ENCODE peak calls at places on chromosome 2, in seven cellular contexts. One of them, this sample, is unnamed.

GRCh38 chr2:207802650-207803049 is 32.9 kb upstream of the FZD5 start:
- DNase-seq in H1: no peak
- DNase-seq in mesendoderm: no peak
- DNase-seq in trophoblast cell: peak
- DNase-seq in neuronal stem cell: no peak
- DNase-seq in mesenchymal stem cell: no peak
- DNase-seq in H9: no peak
- DNase-seq in this sample: no peak

GRCh38 chr2:200095436-200095835 is 140.1 kb downstream of the MAIP1 start:
- DNase-seq in mesendoderm: peak
- DNase-seq in H9: no peak
- DNase-seq in trophoblast cell: no peak
- DNase-seq in H1: no peak
- DNase-seq in neuronal stem cell: no peak
- DNase-seq in mesenchymal stem cell: no peak
- DNase-seq in this sample: no peak

GRCh38 chr2:17495590-17495989 is 22.6 kb downstream of the RAD51AP2 start:
- DNase-seq in mesendoderm: no peak
- DNase-seq in trophoblast cell: no peak
- DNase-seq in neuronal stem cell: no peak
- DNase-seq in H9: no peak
- DNase-seq in mesenchymal stem cell: no peak
- DNase-seq in H1: no peak
- DNase-seq in this sample: no peak

GRCh38 chr2:31187166-31187565 is 30.1 kb downstream of the CAPN14 start:
- DNase-seq in trophoblast cell: no peak
- DNase-seq in H1: no peak
- DNase-seq in H9: no peak
- DNase-seq in mesendoderm: no peak
- DNase-seq in neuronal stem cell: no peak
- DNase-seq in mesenchymal stem cell: no peak
- DNase-seq in this sample: no peak

GRCh38 chr2:197075754-197076337 is 149.3 kb upstream of the PGAP1 start:
- DNase-seq in H9: no peak
- DNase-seq in mesendoderm: peak
- DNase-seq in H1: no peak
- DNase-seq in mesenchymal stem cell: no peak
- DNase-seq in trophoblast cell: no peak
- DNase-seq in neuronal stem cell: no peak
- DNase-seq in this sample: no peak

GRCh38 chr2:203535784-203536590 is 886 bp upstream of the RAPH1 start:
- DNase-seq in H1: no peak
- DNase-seq in trophoblast cell: peak
- DNase-seq in mesendoderm: peak
- DNase-seq in H9: no peak
- DNase-seq in mesenchymal stem cell: peak
- DNase-seq in neuronal stem cell: peak
- DNase-seq in this sample: peak

GRCh38 chr2:196170681-196171247 is 614 bp downstream of the STK17B start:
- DNase-seq in mesenchymal stem cell: peak
- DNase-seq in trophoblast cell: peak
- DNase-seq in H9: peak
- DNase-seq in mesendoderm: peak
- DNase-seq in H1: no peak
- DNase-seq in neuronal stem cell: peak
- DNase-seq in this sample: peak

GRCh38 chr2:86304416-86304815 is 33.0 kb downstream of the REEP1 start:
- DNase-seq in mesendoderm: no peak
- DNase-seq in neuronal stem cell: no peak
- DNase-seq in trophoblast cell: no peak
- DNase-seq in mesenchymal stem cell: no peak
- DNase-seq in H9: no peak
- DNase-seq in H1: no peak
- DNase-seq in this sample: no peak

GRCh38 chr2:143467011-143467410 is 337.8 kb downstream of the ARHGAP15 start:
- DNase-seq in trophoblast cell: no peak
- DNase-seq in mesenchymal stem cell: no peak
- DNase-seq in H9: no peak
- DNase-seq in mesendoderm: no peak
- DNase-seq in neuronal stem cell: no peak
- DNase-seq in H1: no peak
- DNase-seq in this sample: no peak

GRCh38 chr2:169771612-169772011 is 27.1 kb upstream of the SSB start:
- DNase-seq in H1: no peak
- DNase-seq in neuronal stem cell: no peak
- DNase-seq in trophoblast cell: no peak
- DNase-seq in mesenchymal stem cell: no peak
- DNase-seq in H9: no peak
- DNase-seq in mesendoderm: no peak
- DNase-seq in this sample: no peak

GRCh38 chr2:175464311-175464670 is 282.8 kb upstream of the ATP5MC3 start:
- DNase-seq in neuronal stem cell: no peak
- DNase-seq in trophoblast cell: no peak
- DNase-seq in mesenchymal stem cell: no peak
- DNase-seq in mesendoderm: no peak
- DNase-seq in H9: no peak
- DNase-seq in H1: no peak
- DNase-seq in this sample: no peak
- H3K18ac ChIP-seq in neuronal stem cell: no peak
- H3K18ac ChIP-seq in trophoblast cell: no peak
- H3K18ac ChIP-seq in mesenchymal stem cell: no peak
- H3K18ac ChIP-seq in mesendoderm: no peak
- H3K18ac ChIP-seq in H9: no peak
- H3K18ac ChIP-seq in H1: no peak
- H3K18ac ChIP-seq in this sample: no peak

DNA sequence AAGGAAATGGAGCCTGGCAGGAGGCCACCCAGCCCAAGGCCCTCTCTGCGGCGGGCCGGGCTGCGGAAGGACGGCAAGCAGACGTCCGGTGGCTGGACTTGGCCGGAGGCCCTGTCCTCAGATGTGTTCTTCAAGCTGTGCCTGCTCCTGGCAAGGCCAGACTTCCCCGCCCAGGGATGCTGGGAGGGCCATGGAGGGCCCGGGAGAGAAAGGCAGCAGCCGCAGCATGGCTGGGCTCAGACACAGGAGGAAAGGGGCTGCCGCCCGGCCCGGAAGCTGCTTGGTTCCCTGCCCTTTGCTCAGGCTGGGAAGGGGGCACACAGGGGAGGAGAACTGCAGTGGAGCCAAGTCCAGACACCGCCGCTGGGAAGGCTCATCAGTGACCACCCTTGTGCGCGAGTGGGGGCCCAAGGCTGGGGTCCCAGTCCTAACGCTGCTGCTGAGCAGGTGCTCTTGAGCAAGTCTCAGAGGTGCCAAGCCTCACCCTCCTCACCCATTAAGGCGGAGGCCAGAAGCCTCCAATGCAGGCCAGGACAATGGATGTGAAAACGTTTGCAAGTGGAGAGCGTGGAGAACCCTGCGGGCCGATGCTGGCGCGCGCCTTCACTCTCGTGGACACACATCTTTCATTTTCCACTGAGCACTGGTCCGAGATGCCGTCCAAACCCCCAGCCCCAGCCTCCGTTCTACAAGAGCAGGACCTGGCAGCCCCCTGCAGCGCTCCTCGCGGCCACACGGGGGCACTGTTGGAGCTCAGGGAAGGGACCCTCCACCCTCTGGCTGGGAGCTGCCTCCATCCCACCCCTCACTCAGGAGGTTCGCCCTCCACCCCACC is 7.9 kb downstream of the CROCC2 start:
- DNase-seq in mesenchymal stem cell: peak
- DNase-seq in H1: peak
- DNase-seq in mesendoderm: peak
- DNase-seq in H9: peak
- DNase-seq in neuronal stem cell: peak
- DNase-seq in trophoblast cell: peak
- DNase-seq in this sample: peak
- H4K8ac ChIP-seq in mesenchymal stem cell: no peak
- H4K8ac ChIP-seq in H1: no peak
- H4K8ac ChIP-seq in mesendoderm: no peak
- H4K8ac ChIP-seq in H9: no peak
- H4K8ac ChIP-seq in neuronal stem cell: no peak
- H4K8ac ChIP-seq in trophoblast cell: no peak
- H4K8ac ChIP-seq in this sample: peak

GRCh38 chr2:8629402-8629801 is 52.5 kb upstream of the ID2 start:
- DNase-seq in H9: no peak
- DNase-seq in trophoblast cell: no peak
- DNase-seq in neuronal stem cell: no peak
- DNase-seq in mesenchymal stem cell: no peak
- DNase-seq in H1: no peak
- DNase-seq in mesendoderm: no peak
- DNase-seq in this sample: no peak

GRCh38 chr2:8630676-8631464 is 51.0 kb upstream of the ID2 start:
- DNase-seq in mesenchymal stem cell: no peak
- DNase-seq in neuronal stem cell: no peak
- DNase-seq in H9: no peak
- DNase-seq in mesendoderm: peak
- DNase-seq in H1: no peak
- DNase-seq in trophoblast cell: no peak
- DNase-seq in this sample: no peak

GRCh38 chr2:8633186-8633734 is 48.6 kb upstream of the ID2 start:
- DNase-seq in mesenchymal stem cell: no peak
- DNase-seq in H9: no peak
- DNase-seq in trophoblast cell: no peak
- DNase-seq in neuronal stem cell: no peak
- DNase-seq in H1: no peak
- DNase-seq in mesendoderm: no peak
- DNase-seq in this sample: no peak

GRCh38 chr2:8632755-8633154 is 49.1 kb upstream of the ID2 start:
- DNase-seq in trophoblast cell: no peak
- DNase-seq in mesenchymal stem cell: no peak
- DNase-seq in H9: no peak
- DNase-seq in neuronal stem cell: no peak
- DNase-seq in mesendoderm: no peak
- DNase-seq in H1: no peak
- DNase-seq in this sample: no peak

GRCh38 chr2:8631465-8632005 is 50.3 kb upstream of the ID2 start:
- DNase-seq in mesendoderm: no peak
- DNase-seq in H1: no peak
- DNase-seq in H9: no peak
- DNase-seq in trophoblast cell: no peak
- DNase-seq in neuronal stem cell: no peak
- DNase-seq in mesenchymal stem cell: no peak
- DNase-seq in this sample: no peak
- H3K18ac ChIP-seq in mesendoderm: no peak
- H3K18ac ChIP-seq in H1: no peak
- H3K18ac ChIP-seq in H9: no peak
- H3K18ac ChIP-seq in trophoblast cell: no peak
- H3K18ac ChIP-seq in neuronal stem cell: peak
- H3K18ac ChIP-seq in mesenchymal stem cell: no peak
- H3K18ac ChIP-seq in this sample: no peak

DNA sequence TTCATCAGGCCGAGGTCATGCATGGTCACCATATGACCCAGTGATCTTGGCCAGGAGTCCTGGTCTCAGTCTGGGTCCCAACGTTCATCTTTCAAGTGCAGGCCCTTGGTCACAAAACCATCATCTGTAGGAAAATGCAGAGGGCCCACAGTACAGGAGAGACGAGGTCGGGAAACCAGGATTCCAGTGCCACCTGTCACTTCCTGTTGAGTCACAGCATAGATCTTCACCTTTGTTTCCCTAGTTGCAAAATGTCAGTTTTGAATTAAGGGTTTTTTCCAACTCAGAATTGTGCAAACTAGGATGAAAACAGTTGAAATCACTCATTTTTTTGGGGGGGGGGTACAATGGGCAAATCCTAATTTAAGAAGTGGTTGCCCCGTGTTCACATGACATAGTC is 162.2 kb downstream of the INSIG2 start:
- DNase-seq in H1: no peak
- DNase-seq in mesenchymal stem cell: no peak
- DNase-seq in H9: no peak
- DNase-seq in neuronal stem cell: no peak
- DNase-seq in mesendoderm: peak
- DNase-seq in trophoblast cell: peak
- DNase-seq in this sample: no peak
- H4K8ac ChIP-seq in H1: no peak
- H4K8ac ChIP-seq in mesenchymal stem cell: no peak
- H4K8ac ChIP-seq in H9: no peak
- H4K8ac ChIP-seq in neuronal stem cell: no peak
- H4K8ac ChIP-seq in mesendoderm: no peak
- H4K8ac ChIP-seq in trophoblast cell: no peak
- H4K8ac ChIP-seq in this sample: no peak

GRCh38 chr2:24820175-24820513 is 26.9 kb downstream of the CENPO start:
- DNase-seq in H1: no peak
- DNase-seq in H9: no peak
- DNase-seq in neuronal stem cell: no peak
- DNase-seq in mesenchymal stem cell: no peak
- DNase-seq in mesendoderm: no peak
- DNase-seq in trophoblast cell: no peak
- DNase-seq in this sample: no peak
- H3K18ac ChIP-seq in H1: no peak
- H3K18ac ChIP-seq in H9: no peak
- H3K18ac ChIP-seq in neuronal stem cell: no peak
- H3K18ac ChIP-seq in mesenchymal stem cell: no peak
- H3K18ac ChIP-seq in mesendoderm: no peak
- H3K18ac ChIP-seq in trophoblast cell: no peak
- H3K18ac ChIP-seq in this sample: no peak

GRCh38 chr2:238279324-238279682 is 9.1 kb downstream of the PER2 start:
- DNase-seq in trophoblast cell: no peak
- DNase-seq in mesenchymal stem cell: no peak
- DNase-seq in mesendoderm: no peak
- DNase-seq in H9: no peak
- DNase-seq in neuronal stem cell: no peak
- DNase-seq in H1: no peak
- DNase-seq in this sample: no peak

GRCh38 chr2:238280083-238280816 is 8.2 kb downstream of the PER2 start:
- DNase-seq in neuronal stem cell: no peak
- DNase-seq in H1: no peak
- DNase-seq in H9: no peak
- DNase-seq in mesendoderm: no peak
- DNase-seq in mesenchymal stem cell: no peak
- DNase-seq in trophoblast cell: no peak
- DNase-seq in this sample: no peak

GRCh38 chr2:238274152-238274865 is 14.1 kb downstream of the PER2 start:
- DNase-seq in H1: no peak
- DNase-seq in H9: no peak
- DNase-seq in neuronal stem cell: no peak
- DNase-seq in mesenchymal stem cell: no peak
- DNase-seq in mesendoderm: no peak
- DNase-seq in trophoblast cell: no peak
- DNase-seq in this sample: no peak

GRCh38 chr2:238278626-238279323 is 9.6 kb downstream of the PER2 start:
- DNase-seq in mesendoderm: no peak
- DNase-seq in H9: no peak
- DNase-seq in trophoblast cell: no peak
- DNase-seq in H1: no peak
- DNase-seq in mesenchymal stem cell: no peak
- DNase-seq in neuronal stem cell: no peak
- DNase-seq in this sample: no peak

GRCh38 chr2:238277695-238278094 is 10.7 kb downstream of the PER2 start:
- DNase-seq in neuronal stem cell: no peak
- DNase-seq in H1: no peak
- DNase-seq in mesenchymal stem cell: no peak
- DNase-seq in trophoblast cell: no peak
- DNase-seq in mesendoderm: peak
- DNase-seq in H9: peak
- DNase-seq in this sample: no peak
- H4K8ac ChIP-seq in neuronal stem cell: no peak
- H4K8ac ChIP-seq in H1: peak
- H4K8ac ChIP-seq in mesenchymal stem cell: no peak
- H4K8ac ChIP-seq in trophoblast cell: no peak
- H4K8ac ChIP-seq in mesendoderm: no peak
- H4K8ac ChIP-seq in H9: no peak
- H4K8ac ChIP-seq in this sample: no peak

GRCh38 chr2:239000089-239000488 is 152.2 kb downstream of the TWIST2 start:
- DNase-seq in trophoblast cell: no peak
- DNase-seq in mesendoderm: no peak
- DNase-seq in neuronal stem cell: no peak
- DNase-seq in mesenchymal stem cell: no peak
- DNase-seq in H9: no peak
- DNase-seq in H1: no peak
- DNase-seq in this sample: no peak
- H3K18ac ChIP-seq in trophoblast cell: no peak
- H3K18ac ChIP-seq in mesendoderm: no peak
- H3K18ac ChIP-seq in neuronal stem cell: no peak
- H3K18ac ChIP-seq in mesenchymal stem cell: no peak
- H3K18ac ChIP-seq in H9: no peak
- H3K18ac ChIP-seq in H1: no peak
- H3K18ac ChIP-seq in this sample: no peak